ENCODE peak calls at places on chromosomes 12 and 14, in six cellular contexts. U, E, X, G, T and M are unnamed samples.

GRCh38 chr12:91381309-91381804 is 198.7 kb upstream of the DCN start:
- DNase-seq in G (no peak), E (peak), U (peak), X (no peak), T (peak), M (peak)

GRCh38 chr12:30533518-30533917 is 162.2 kb downstream of the IPO8 start:
- DNase-seq in X (no peak), U (no peak), T (no peak), E (no peak), G (no peak), M (no peak)

GRCh38 chr12:76455582-76456345 is 103.8 kb downstream of the OSBPL8 start:
- DNase-seq in E (no peak), X (peak), G (no peak), U (no peak), T (peak), M (peak)

GRCh38 chr14:99232406-99233214 is 39.4 kb downstream of the BCL11B start:
- DNase-seq in G (no peak), T (no peak), E (no peak), X (no peak), U (no peak), M (no peak)

GRCh38 chr12:47303207-47303606 is 223.4 kb upstream of the AMIGO2 start:
- DNase-seq in X (no peak), U (no peak), T (peak), E (no peak), G (no peak), M (peak)

GRCh38 chr12:81615031-81615430 is 144.1 kb downstream of the PPFIA2 start:
- DNase-seq in U (no peak), X (no peak), E (no peak), G (no peak), T (peak), M (no peak)

GRCh38 chr12:13248956-13249355 is 52.4 kb downstream of the EMP1 start:
- DNase-seq in G (no peak), E (no peak), U (no peak), X (no peak), T (no peak), M (no peak)

GRCh38 chr14:73809386-73809785 is 42.2 kb upstream of the PTGR2 start:
- DNase-seq in U (no peak), T (no peak), E (no peak), G (no peak), X (no peak), M (no peak)

GRCh38 chr14:23063601-23064000 is 6.3 kb upstream of the CDH24 start:
- DNase-seq in U (no peak), G (no peak), E (no peak), X (no peak), T (no peak), M (no peak)

GRCh38 chr12:34126805-34127204 is 104.5 kb downstream of the ALG10 start:
- DNase-seq in T (no peak), E (no peak), X (no peak), U (no peak), G (no peak), M (no peak)

GRCh38 chr12:107912421-107913004 is 138.0 kb downstream of the ASCL4 start:
- DNase-seq in T (no peak), E (peak), G (peak), U (no peak), X (peak), M (no peak)

GRCh38 chr14:56108057-56108456 is 10.2 kb upstream of the PELI2 start:
- DNase-seq in G (no peak), U (no peak), E (no peak), X (no peak), T (no peak), M (no peak)

GRCh38 chr12:98416845-98417244 is 98.5 kb upstream of the TMPO start:
- DNase-seq in T (peak), E (no peak), G (no peak), U (no peak), X (no peak), M (no peak)

GRCh38 chr12:1933342-1933992 is 15.0 kb upstream of the CACNA2D4 start:
- DNase-seq in U (peak), G (no peak), T (peak), E (no peak), X (no peak), M (no peak)

GRCh38 chr12:27777141-27777540 is 2.9 kb upstream of the KLHL42 start:
- DNase-seq in X (no peak), E (no peak), G (no peak), T (no peak), U (no peak), M (no peak)

GRCh38 chr12:109179927-109180326 is 63.5 kb downstream of the ACACB start:
- DNase-seq in X (no peak), U (no peak), G (no peak), E (no peak), T (no peak), M (no peak)

GRCh38 chr12:18358077-18358476 is 96.8 kb downstream of the PIK3C2G start:
- DNase-seq in G (no peak), T (no peak), X (no peak), U (no peak), E (no peak), M (no peak)

GRCh38 chr12:20601668-20602280 is 93.4 kb upstream of the SLCO1C1 start:
- DNase-seq in G (no peak), U (no peak), E (no peak), T (peak), X (no peak), M (peak)

GRCh38 chr14:103561381-103562134 is 899 bp downstream of the BAG5 start:
- DNase-seq in X (peak), U (no peak), G (no peak), E (no peak), T (peak), M (no peak)

GRCh38 chr12:108307006-108307405 is 32.1 kb downstream of the CMKLR1 start:
- DNase-seq in T (peak), U (no peak), E (no peak), X (no peak), G (no peak), M (peak)

GRCh38 chr14:60327447-60328331 is 78.7 kb downstream of the PPM1A start:
- DNase-seq in G (peak), U (no peak), E (no peak), T (peak), X (peak), M (no peak)

GRCh38 chr12:105067511-105068031 is 16.7 kb downstream of the ALDH1L2 start:
- DNase-seq in E (no peak), G (no peak), X (no peak), T (peak), U (no peak), M (no peak)

GRCh38 chr12:78483767-78484315 is 380.7 kb upstream of the SYT1 start:
- DNase-seq in G (no peak), U (no peak), T (peak), X (no peak), E (no peak), M (no peak)

GRCh38 chr14:53793790-53794560 is 162.7 kb downstream of the BMP4 start:
- DNase-seq in U (no peak), X (peak), G (no peak), E (no peak), T (peak), M (no peak)

GRCh38 chr12:10968765-10969456 is 17.8 kb downstream of the TAS2R50 start:
- DNase-seq in T (peak), U (peak), X (no peak), G (no peak), E (no peak), M (no peak)

GRCh38 chr14:61296707-61297502 is 15.8 kb upstream of the TMEM30B start:
- DNase-seq in X (peak), G (no peak), E (no peak), T (peak), U (no peak), M (peak)

GRCh38 chr14:93977790-93978581 is 1.6 kb upstream of the ASB2 start:
- DNase-seq in E (no peak), G (peak), U (no peak), T (peak), X (peak), M (no peak)

GRCh38 chr14:22848391-22849164 is 12.2 kb downstream of the MMP14 start:
- DNase-seq in G (no peak), T (peak), X (peak), U (peak), E (no peak), M (no peak)

GRCh38 chr12:132595183-132595582 is 15.2 kb downstream of the LRCOL1 start:
- DNase-seq in G (no peak), X (no peak), E (no peak), T (no peak), U (no peak), M (no peak)

GRCh38 chr12:132600048-132601032 is 10.0 kb downstream of the LRCOL1 start:
- DNase-seq in T (peak), E (peak), U (peak), G (no peak), X (peak), M (no peak)

GRCh38 chr12:132593938-132594358 is 16.4 kb downstream of the LRCOL1 start:
- DNase-seq in U (peak), X (peak), E (peak), G (no peak), T (peak), M (peak)

GRCh38 chr12:132596016-132596415 is 14.4 kb downstream of the LRCOL1 start:
- DNase-seq in X (no peak), U (no peak), T (peak), E (no peak), G (no peak), M (no peak)

DNA sequence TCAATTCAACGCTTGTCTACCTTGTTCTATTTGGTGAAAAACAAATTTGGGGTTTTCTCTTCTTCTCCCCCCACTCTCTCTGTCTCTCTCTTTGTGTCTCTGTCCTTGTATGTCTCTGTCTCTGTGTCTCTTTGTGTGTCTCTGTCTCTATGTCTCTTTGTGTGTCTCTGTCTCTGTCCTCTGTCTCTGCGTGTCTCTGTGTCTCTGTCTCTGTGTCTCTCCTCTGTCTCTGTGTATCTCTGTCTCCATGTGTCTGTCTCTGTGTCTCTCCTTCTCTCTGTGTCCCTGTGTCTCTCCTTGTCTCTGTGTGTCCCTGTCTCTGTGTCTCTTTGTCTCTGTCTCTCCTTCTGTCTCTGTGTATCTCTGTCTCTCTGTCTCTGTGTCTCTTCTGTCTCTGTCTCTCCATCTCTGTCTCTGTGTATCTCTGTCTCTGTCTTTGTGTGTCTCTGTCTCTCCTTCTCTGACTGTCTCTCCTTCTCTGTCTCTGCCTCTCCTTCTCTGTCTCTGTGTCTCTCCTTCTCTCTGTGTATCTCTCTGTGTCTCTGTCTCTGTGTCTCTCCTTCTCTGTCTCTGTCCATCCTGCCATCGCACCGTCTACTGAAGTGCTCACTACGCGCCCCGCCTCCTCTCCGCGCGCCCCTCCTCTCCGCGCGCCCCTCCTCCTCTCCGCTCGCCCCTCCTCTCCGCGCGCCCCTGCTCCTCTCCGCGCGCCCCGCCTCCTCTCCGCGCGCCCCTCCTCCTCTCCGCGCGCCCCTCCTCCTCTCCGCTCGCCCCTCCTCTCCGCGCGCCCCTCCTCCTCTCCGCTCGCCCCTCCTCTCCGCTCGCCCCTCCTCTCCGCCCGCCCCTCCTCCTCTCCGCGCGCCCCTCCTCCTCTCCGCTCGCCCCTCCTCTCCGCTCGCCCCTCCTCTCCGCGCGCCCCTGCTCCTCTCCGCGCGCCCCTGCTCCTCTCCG is 12.8 kb downstream of the LRCOL1 start:
- DNase-seq in U (no peak), X (peak), E (peak), G (no peak), T (peak), M (no peak)
- TF ChIP-seq CTCF in U (no peak), X (no peak), E (no peak), G (no peak), T (no peak), M (no peak)

DNA sequence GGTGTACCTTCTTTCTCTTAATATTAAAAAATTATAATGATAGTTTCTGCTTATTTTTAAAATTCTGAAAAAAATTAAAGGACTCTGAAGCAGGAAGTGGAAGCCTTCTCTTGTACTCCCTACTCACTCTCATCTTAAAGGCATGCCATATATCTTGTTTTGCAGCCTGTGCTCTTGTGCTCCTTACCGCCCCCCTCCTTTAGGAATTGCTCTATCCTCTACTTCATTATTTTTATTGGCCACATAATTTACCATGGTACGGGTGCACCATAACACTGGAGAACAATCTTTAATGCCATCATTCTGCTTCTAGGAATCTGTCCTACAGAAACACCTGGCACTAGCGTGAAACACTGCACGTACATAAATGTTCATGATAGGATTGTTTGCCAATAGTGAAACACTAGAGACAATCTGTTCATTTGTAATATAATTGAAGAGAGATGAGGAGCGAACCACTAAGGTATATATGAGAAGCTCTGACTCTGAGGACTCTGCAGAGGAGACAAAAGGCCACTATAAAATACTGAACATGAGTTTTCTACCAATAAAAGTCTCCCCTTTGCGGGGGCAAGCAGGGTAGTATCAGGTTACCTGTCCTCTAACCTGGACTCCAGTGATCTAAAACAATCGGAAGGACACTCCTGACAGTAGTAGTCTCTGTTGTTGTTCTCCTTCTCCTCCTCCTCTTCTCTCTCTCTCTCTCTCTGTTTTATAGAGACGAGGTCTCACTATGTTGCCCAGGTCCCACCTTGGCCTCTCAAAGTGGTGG is 6.3 kb upstream of the NYNRIN start:
- DNase-seq in T (peak), E (no peak), U (no peak), X (no peak), G (no peak), M (no peak)
- TF ChIP-seq CTCF in T (peak), E (no peak), U (no peak), X (no peak), G (no peak), M (peak)

GRCh38 chr12:4991373-4991772 is 52.3 kb upstream of the KCNA5 start:
- DNase-seq in G (no peak), U (no peak), T (no peak), E (no peak), X (no peak), M (no peak)
- TF ChIP-seq CTCF in G (no peak), U (no peak), T (no peak), E (no peak), X (no peak), M (no peak)

GRCh38 chr14:76566439-76566838 is 190.5 kb downstream of the ESRRB start:
- DNase-seq in T (no peak), X (no peak), G (no peak), E (no peak), U (no peak), M (no peak)

DNA sequence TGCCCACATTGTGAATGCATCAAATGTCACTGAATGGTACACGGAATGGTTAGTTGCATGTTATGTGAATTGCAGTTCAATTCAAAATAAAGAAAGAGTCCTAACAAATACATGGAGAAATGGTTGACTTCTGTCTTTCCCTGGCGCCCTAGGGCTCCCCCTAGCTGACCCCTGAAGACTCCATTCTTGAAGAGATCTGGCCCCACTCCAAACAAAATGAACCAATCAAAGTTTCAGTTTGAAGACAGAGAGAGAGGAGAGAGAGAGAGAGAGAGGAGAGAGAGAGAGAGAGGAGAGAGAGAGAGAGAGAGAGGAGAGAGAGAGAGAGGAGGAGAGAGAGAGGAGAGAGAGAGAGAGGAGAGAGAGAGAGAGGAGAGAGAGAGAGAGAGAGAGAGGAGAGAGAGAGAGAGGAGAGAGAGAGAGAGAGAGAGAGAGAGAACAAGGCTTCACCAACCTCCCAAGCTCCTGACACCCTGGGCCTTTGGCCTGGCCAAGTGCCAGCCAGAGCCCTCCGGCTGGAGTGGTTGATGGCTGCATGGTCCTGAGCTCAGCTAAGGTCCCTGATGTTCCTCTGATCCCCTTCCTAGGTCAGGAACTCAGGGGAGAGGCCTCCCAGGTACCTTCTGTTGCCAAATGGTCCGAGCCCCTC is 188.7 kb downstream of the ESRRB start:
- DNase-seq in G (no peak), U (no peak), T (no peak), X (no peak), E (no peak), M (no peak)
- TF ChIP-seq CTCF in G (no peak), U (no peak), T (no peak), X (no peak), E (no peak), M (no peak)

GRCh38 chr14:58395815-58396626 is at the start of gene TOMM20L:
- DNase-seq in X (peak), E (peak), U (peak), G (peak), T (peak), M (no peak)

GRCh38 chr14:58398895-58399294 is 3.2 kb downstream of the TOMM20L start:
- DNase-seq in U (no peak), E (no peak), X (no peak), T (no peak), G (no peak), M (no peak)

GRCh38 chr14:58398495-58398894 is 2.8 kb downstream of the TOMM20L start:
- DNase-seq in U (no peak), E (no peak), G (no peak), X (no peak), T (no peak), M (no peak)

DNA sequence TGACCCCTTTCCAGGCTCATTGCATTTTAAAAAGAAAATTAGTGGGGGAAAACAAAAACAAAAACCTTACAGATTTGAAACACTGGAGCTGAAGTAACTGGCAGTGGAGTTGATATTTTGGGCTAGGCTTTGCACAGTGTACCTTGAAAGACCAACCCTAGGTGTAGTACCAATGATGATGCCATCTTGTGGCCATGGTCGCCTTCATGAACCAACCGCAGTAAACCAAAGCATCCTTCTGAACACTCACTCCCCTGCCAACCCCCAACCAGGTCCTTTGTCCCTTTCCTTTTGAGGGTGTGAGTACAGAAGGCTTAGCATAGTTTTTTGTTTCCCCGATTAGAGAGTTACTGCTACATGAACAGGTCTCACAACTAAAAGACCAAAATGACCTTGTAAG is 5.9 kb downstream of the TOMM20L start:
- DNase-seq in E (no peak), T (no peak), G (no peak), X (peak), U (no peak), M (no peak)
- TF ChIP-seq CTCF in E (no peak), T (no peak), G (no peak), X (no peak), U (no peak), M (no peak)

GRCh38 chr12:96698521-96698920 is 208.5 kb upstream of the NEDD1 start:
- DNase-seq in T (no peak), G (no peak), U (no peak), E (no peak), X (no peak), M (no peak)
- TF ChIP-seq CTCF in T (no peak), G (no peak), U (no peak), E (no peak), X (no peak), M (no peak)

DNA sequence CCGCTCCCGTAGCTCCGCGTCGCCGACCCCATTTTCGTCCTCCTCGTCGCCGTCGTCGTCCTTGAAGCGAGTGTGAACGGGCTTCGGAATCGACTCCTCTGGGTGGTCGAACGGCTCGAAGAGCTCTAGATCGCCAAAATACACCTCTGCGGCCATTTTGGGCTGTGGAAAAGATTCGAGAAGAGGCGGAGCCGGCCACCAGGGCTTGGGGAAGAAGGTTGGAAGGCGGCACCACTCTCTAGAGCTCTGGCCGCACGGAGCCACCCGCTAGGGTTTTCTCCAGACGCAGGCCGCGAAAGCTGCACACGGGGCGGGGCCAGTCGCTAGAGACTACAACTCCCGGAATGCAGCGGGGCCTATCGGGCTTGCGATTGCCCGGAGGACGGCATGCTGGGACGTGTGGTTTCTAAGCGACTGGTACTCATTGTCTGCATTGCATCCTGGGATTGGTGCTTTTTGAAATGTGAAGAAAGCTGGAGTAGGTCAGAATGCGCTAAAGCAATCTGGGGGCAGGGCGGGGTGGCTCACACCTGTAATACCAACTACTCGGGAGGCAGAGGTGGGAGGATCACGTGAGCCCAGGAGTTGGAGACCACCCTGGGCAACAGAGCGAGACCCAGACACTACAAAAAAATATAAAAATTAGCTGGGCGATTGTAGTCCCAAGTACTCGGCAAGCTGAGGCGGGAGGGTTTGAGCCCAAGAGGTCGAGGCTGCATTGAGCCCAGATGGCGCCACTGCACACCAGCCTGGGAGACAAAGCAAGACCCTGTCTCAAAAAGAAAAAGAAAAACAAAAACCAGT is at the start of gene ZCCHC8:
- DNase-seq in E (peak), X (peak), T (peak), G (peak), U (peak), M (peak)
- TF ChIP-seq CTCF in E (peak), X (peak), T (no peak), G (no peak), U (no peak), M (no peak)

GRCh38 chr12:19506497-19506896 is 67.2 kb downstream of the AEBP2 start:
- DNase-seq in E (no peak), T (peak), G (no peak), X (no peak), U (no peak), M (no peak)

GRCh38 chr12:19507823-19508222 is 68.5 kb downstream of the AEBP2 start:
- DNase-seq in X (no peak), E (no peak), T (no peak), U (no peak), G (no peak), M (no peak)
- TF ChIP-seq CTCF in X (no peak), E (no peak), T (peak), U (no peak), G (no peak), M (peak)